ENCODE peak calls at places on chromosome X, in ten cellular contexts. One of them, this sample, is unnamed.

GRCh38 chrX:133402042-133402453 is 13.2 kb downstream of the GPC4 start:
- DNase-seq in progenitor cell of endocrine pancreas: no peak
- DNase-seq in HFF-Myc: no peak
- DNase-seq in astrocyte of the spinal cord: peak
- DNase-seq in GM06990: no peak
- DNase-seq in GM23338: no peak
- DNase-seq in HCT116: no peak
- DNase-seq in cardiac fibroblast: peak
- DNase-seq in fibroblast of villous mesenchyme: peak
- DNase-seq in nephron progenitor cell: no peak
- DNase-seq in this sample: no peak

GRCh38 chrX:137565921-137566745 is at the start of gene ZIC3:
- DNase-seq in progenitor cell of endocrine pancreas: peak
- DNase-seq in GM06990: no peak
- DNase-seq in astrocyte of the spinal cord: peak
- DNase-seq in fibroblast of villous mesenchyme: no peak
- DNase-seq in HFF-Myc: no peak
- DNase-seq in HCT116: no peak
- DNase-seq in nephron progenitor cell: peak
- DNase-seq in cardiac fibroblast: peak
- DNase-seq in GM23338: peak
- DNase-seq in this sample: peak

GRCh38 chrX:136823175-136823574 is 42.4 kb upstream of the ARHGEF6 start:
- DNase-seq in cardiac fibroblast: no peak
- DNase-seq in fibroblast of villous mesenchyme: no peak
- DNase-seq in HFF-Myc: no peak
- DNase-seq in GM06990: no peak
- DNase-seq in astrocyte of the spinal cord: peak
- DNase-seq in HCT116: no peak
- DNase-seq in GM23338: no peak
- DNase-seq in progenitor cell of endocrine pancreas: no peak
- DNase-seq in nephron progenitor cell: no peak
- DNase-seq in this sample: no peak

GRCh38 chrX:98231003-98231402 is 1347.3 kb downstream of the RPA4 start:
- DNase-seq in cardiac fibroblast: no peak
- DNase-seq in astrocyte of the spinal cord: no peak
- DNase-seq in fibroblast of villous mesenchyme: no peak
- DNase-seq in progenitor cell of endocrine pancreas: no peak
- DNase-seq in GM06990: no peak
- DNase-seq in nephron progenitor cell: no peak
- DNase-seq in HCT116: no peak
- DNase-seq in GM23338: no peak
- DNase-seq in HFF-Myc: no peak
- DNase-seq in this sample: no peak

GRCh38 chrX:83469551-83469950 is 38.5 kb upstream of the POU3F4 start:
- DNase-seq in astrocyte of the spinal cord: peak
- DNase-seq in progenitor cell of endocrine pancreas: no peak
- DNase-seq in nephron progenitor cell: peak
- DNase-seq in HFF-Myc: no peak
- DNase-seq in GM06990: no peak
- DNase-seq in GM23338: peak
- DNase-seq in fibroblast of villous mesenchyme: no peak
- DNase-seq in cardiac fibroblast: no peak
- DNase-seq in HCT116: no peak
- DNase-seq in this sample: peak

GRCh38 chrX:154529206-154529612 is 13.2 kb upstream of the FAM3A start:
- DNase-seq in progenitor cell of endocrine pancreas: no peak
- DNase-seq in astrocyte of the spinal cord: no peak
- DNase-seq in cardiac fibroblast: peak
- DNase-seq in fibroblast of villous mesenchyme: peak
- DNase-seq in HFF-Myc: no peak
- DNase-seq in GM06990: no peak
- DNase-seq in nephron progenitor cell: no peak
- DNase-seq in GM23338: no peak
- DNase-seq in HCT116: no peak
- DNase-seq in this sample: no peak

GRCh38 chrX:120090208-120090607 is 12.7 kb upstream of the RHOXF2B start:
- DNase-seq in GM06990: no peak
- DNase-seq in nephron progenitor cell: no peak
- DNase-seq in fibroblast of villous mesenchyme: no peak
- DNase-seq in GM23338: peak
- DNase-seq in HFF-Myc: no peak
- DNase-seq in astrocyte of the spinal cord: no peak
- DNase-seq in HCT116: no peak
- DNase-seq in progenitor cell of endocrine pancreas: no peak
- DNase-seq in cardiac fibroblast: no peak
- DNase-seq in this sample: no peak

GRCh38 chrX:44843318-44843702 is 511 bp upstream of the DUSP21 start:
- DNase-seq in nephron progenitor cell: no peak
- DNase-seq in GM23338: no peak
- DNase-seq in fibroblast of villous mesenchyme: no peak
- DNase-seq in progenitor cell of endocrine pancreas: no peak
- DNase-seq in GM06990: no peak
- DNase-seq in HFF-Myc: no peak
- DNase-seq in HCT116: no peak
- DNase-seq in astrocyte of the spinal cord: no peak
- DNase-seq in cardiac fibroblast: no peak
- DNase-seq in this sample: no peak

GRCh38 chrX:76555816-76556215 is 128.3 kb downstream of the MAGEE1 start:
- DNase-seq in progenitor cell of endocrine pancreas: no peak
- DNase-seq in nephron progenitor cell: peak
- DNase-seq in HCT116: peak
- DNase-seq in cardiac fibroblast: peak
- DNase-seq in HFF-Myc: no peak
- DNase-seq in fibroblast of villous mesenchyme: peak
- DNase-seq in GM06990: no peak
- DNase-seq in astrocyte of the spinal cord: peak
- DNase-seq in GM23338: peak
- DNase-seq in this sample: peak

GRCh38 chrX:25020391-25021131 is 4.8 kb upstream of the ARX start:
- DNase-seq in nephron progenitor cell: peak
- DNase-seq in GM06990: peak
- DNase-seq in progenitor cell of endocrine pancreas: peak
- DNase-seq in cardiac fibroblast: no peak
- DNase-seq in fibroblast of villous mesenchyme: no peak
- DNase-seq in astrocyte of the spinal cord: no peak
- DNase-seq in HCT116: no peak
- DNase-seq in GM23338: peak
- DNase-seq in HFF-Myc: no peak
- DNase-seq in this sample: peak

GRCh38 chrX:71579136-71579989 is 1.1 kb downstream of the GCNA start:
- DNase-seq in astrocyte of the spinal cord: no peak
- DNase-seq in cardiac fibroblast: no peak
- DNase-seq in HCT116: no peak
- DNase-seq in nephron progenitor cell: no peak
- DNase-seq in progenitor cell of endocrine pancreas: no peak
- DNase-seq in fibroblast of villous mesenchyme: no peak
- DNase-seq in HFF-Myc: no peak
- DNase-seq in GM23338: peak
- DNase-seq in GM06990: no peak
- DNase-seq in this sample: no peak

GRCh38 chrX:23919148-23919547 is 11.3 kb downstream of the CXorf58 start:
- DNase-seq in GM23338: no peak
- DNase-seq in HCT116: no peak
- DNase-seq in astrocyte of the spinal cord: no peak
- DNase-seq in GM06990: no peak
- DNase-seq in nephron progenitor cell: no peak
- DNase-seq in cardiac fibroblast: no peak
- DNase-seq in HFF-Myc: no peak
- DNase-seq in progenitor cell of endocrine pancreas: no peak
- DNase-seq in fibroblast of villous mesenchyme: no peak
- DNase-seq in this sample: no peak

DNA sequence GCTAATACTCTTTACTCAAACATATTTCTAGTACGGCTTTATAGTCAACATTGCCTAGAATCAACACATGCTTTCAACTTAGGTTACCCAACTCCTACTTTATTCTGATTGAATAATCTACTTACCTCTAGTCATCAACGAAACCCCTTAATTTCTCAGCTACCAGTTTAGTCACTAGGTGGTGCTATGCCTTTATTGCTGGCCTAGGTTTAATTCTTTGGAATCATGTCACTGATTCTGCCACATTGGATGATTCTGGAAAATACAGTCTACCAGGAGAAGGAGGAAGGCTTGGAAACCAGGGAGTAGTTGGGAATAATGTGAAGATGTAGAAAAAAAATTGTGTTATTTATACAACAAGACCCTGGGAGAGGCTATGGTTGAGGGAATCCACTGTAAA is 167.7 kb downstream of the DCAF12L2 start:
- DNase-seq in HFF-Myc: no peak
- DNase-seq in HCT116: no peak
- DNase-seq in fibroblast of villous mesenchyme: no peak
- DNase-seq in nephron progenitor cell: no peak
- DNase-seq in GM23338: peak
- DNase-seq in GM06990: no peak
- DNase-seq in progenitor cell of endocrine pancreas: no peak
- DNase-seq in astrocyte of the spinal cord: no peak
- DNase-seq in cardiac fibroblast: no peak
- DNase-seq in this sample: peak
- TF ChIP-seq CTCF in HFF-Myc: no peak
- TF ChIP-seq CTCF in HCT116: no peak
- TF ChIP-seq CTCF in fibroblast of villous mesenchyme: peak
- TF ChIP-seq CTCF in nephron progenitor cell: peak
- TF ChIP-seq CTCF in GM23338: peak
- TF ChIP-seq CTCF in GM06990: peak
- TF ChIP-seq CTCF in progenitor cell of endocrine pancreas: peak
- TF ChIP-seq CTCF in astrocyte of the spinal cord: no peak
- TF ChIP-seq CTCF in cardiac fibroblast: peak
- TF ChIP-seq CTCF in this sample: peak

DNA sequence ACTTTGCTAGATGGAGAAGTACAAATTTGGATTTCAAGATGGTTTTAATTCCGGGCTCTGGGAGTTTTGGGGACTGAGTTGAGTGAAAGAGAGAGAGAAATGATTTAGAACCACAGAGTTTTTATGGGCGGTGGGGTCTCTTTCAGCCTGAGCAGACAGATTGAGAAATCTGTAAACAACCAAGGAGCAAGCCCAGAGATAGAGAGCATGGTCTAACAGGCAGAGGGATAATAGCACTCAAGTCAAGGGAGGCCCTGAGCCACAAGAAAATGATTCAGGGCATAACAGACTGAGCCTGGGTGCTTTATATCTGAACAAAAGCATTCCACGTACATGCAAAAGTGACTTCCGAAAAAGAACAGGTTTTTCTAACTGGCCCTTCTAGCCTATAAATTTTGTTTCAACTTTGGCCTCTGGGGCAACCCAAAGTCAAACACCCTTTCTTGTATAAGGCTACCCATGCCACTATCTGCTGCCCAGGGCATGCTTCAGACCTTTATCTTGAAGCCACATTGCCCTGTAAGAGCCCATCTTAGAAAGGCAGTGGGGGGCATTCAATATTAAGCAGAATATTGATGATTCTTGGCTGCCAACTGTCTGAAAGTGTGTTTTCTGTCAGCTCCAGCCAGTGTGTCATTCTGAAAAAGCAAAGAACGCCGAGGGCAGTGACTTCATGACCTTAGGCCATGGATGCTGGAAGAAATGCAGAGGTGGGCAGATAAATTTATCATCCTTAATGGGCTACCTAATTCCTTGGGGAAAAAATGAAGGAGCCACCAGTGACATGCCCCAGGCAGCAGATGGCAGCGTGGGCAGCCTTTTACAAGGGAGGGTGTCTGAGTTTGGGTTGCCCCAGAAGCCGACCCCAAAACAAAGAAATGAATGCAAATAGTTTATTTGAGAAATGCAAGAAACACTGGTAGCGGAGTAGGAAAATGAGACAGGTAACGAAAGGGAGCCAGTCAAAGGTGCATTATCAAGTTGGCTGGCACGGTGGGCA is 637.6 kb downstream of the MID1IP1 start:
- DNase-seq in cardiac fibroblast: no peak
- DNase-seq in GM06990: no peak
- DNase-seq in astrocyte of the spinal cord: no peak
- DNase-seq in GM23338: peak
- DNase-seq in progenitor cell of endocrine pancreas: no peak
- DNase-seq in nephron progenitor cell: no peak
- DNase-seq in fibroblast of villous mesenchyme: no peak
- DNase-seq in HCT116: no peak
- DNase-seq in HFF-Myc: no peak
- DNase-seq in this sample: peak
- TF ChIP-seq CTCF in cardiac fibroblast: no peak
- TF ChIP-seq CTCF in GM06990: no peak
- TF ChIP-seq CTCF in astrocyte of the spinal cord: no peak
- TF ChIP-seq CTCF in GM23338: peak
- TF ChIP-seq CTCF in progenitor cell of endocrine pancreas: peak
- TF ChIP-seq CTCF in nephron progenitor cell: no peak
- TF ChIP-seq CTCF in fibroblast of villous mesenchyme: no peak
- TF ChIP-seq CTCF in HCT116: no peak
- TF ChIP-seq CTCF in HFF-Myc: peak
- TF ChIP-seq CTCF in this sample: no peak

GRCh38 chrX:47648376-47648775 is 2.0 kb downstream of the ELK1 start:
- DNase-seq in HCT116: no peak
- DNase-seq in HFF-Myc: no peak
- DNase-seq in cardiac fibroblast: no peak
- DNase-seq in fibroblast of villous mesenchyme: peak
- DNase-seq in nephron progenitor cell: no peak
- DNase-seq in astrocyte of the spinal cord: peak
- DNase-seq in GM06990: no peak
- DNase-seq in progenitor cell of endocrine pancreas: no peak
- DNase-seq in GM23338: no peak
- DNase-seq in this sample: no peak

GRCh38 chrX:47646636-47647035 is 3.7 kb downstream of the ELK1 start:
- DNase-seq in cardiac fibroblast: no peak
- DNase-seq in HCT116: no peak
- DNase-seq in GM23338: no peak
- DNase-seq in HFF-Myc: no peak
- DNase-seq in GM06990: no peak
- DNase-seq in fibroblast of villous mesenchyme: no peak
- DNase-seq in nephron progenitor cell: no peak
- DNase-seq in astrocyte of the spinal cord: no peak
- DNase-seq in progenitor cell of endocrine pancreas: no peak
- DNase-seq in this sample: no peak

GRCh38 chrX:47644557-47645091 is 5.7 kb downstream of the ELK1 start:
- DNase-seq in cardiac fibroblast: peak
- DNase-seq in HFF-Myc: no peak
- DNase-seq in GM23338: peak
- DNase-seq in nephron progenitor cell: peak
- DNase-seq in fibroblast of villous mesenchyme: peak
- DNase-seq in astrocyte of the spinal cord: no peak
- DNase-seq in progenitor cell of endocrine pancreas: no peak
- DNase-seq in HCT116: no peak
- DNase-seq in GM06990: no peak
- DNase-seq in this sample: no peak

GRCh38 chrX:47645530-47645929 is 4.8 kb downstream of the ELK1 start:
- DNase-seq in progenitor cell of endocrine pancreas: no peak
- DNase-seq in GM06990: no peak
- DNase-seq in GM23338: no peak
- DNase-seq in HCT116: no peak
- DNase-seq in nephron progenitor cell: no peak
- DNase-seq in HFF-Myc: no peak
- DNase-seq in fibroblast of villous mesenchyme: peak
- DNase-seq in astrocyte of the spinal cord: no peak
- DNase-seq in cardiac fibroblast: no peak
- DNase-seq in this sample: no peak

GRCh38 chrX:47643926-47644325 is 6.4 kb downstream of the ELK1 start:
- DNase-seq in nephron progenitor cell: no peak
- DNase-seq in HFF-Myc: no peak
- DNase-seq in cardiac fibroblast: peak
- DNase-seq in astrocyte of the spinal cord: no peak
- DNase-seq in GM06990: no peak
- DNase-seq in fibroblast of villous mesenchyme: peak
- DNase-seq in GM23338: no peak
- DNase-seq in progenitor cell of endocrine pancreas: no peak
- DNase-seq in HCT116: no peak
- DNase-seq in this sample: no peak
- TF ChIP-seq CTCF in nephron progenitor cell: no peak
- TF ChIP-seq CTCF in HFF-Myc: no peak
- TF ChIP-seq CTCF in cardiac fibroblast: peak
- TF ChIP-seq CTCF in astrocyte of the spinal cord: peak
- TF ChIP-seq CTCF in GM06990: peak
- TF ChIP-seq CTCF in fibroblast of villous mesenchyme: peak
- TF ChIP-seq CTCF in GM23338: peak
- TF ChIP-seq CTCF in progenitor cell of endocrine pancreas: peak
- TF ChIP-seq CTCF in HCT116: peak
- TF ChIP-seq CTCF in this sample: peak

GRCh38 chrX:111164728-111165127 is 68.7 kb downstream of the PAK3 start:
- DNase-seq in GM23338: peak
- DNase-seq in GM06990: no peak
- DNase-seq in fibroblast of villous mesenchyme: peak
- DNase-seq in HCT116: no peak
- DNase-seq in progenitor cell of endocrine pancreas: no peak
- DNase-seq in cardiac fibroblast: peak
- DNase-seq in astrocyte of the spinal cord: no peak
- DNase-seq in HFF-Myc: no peak
- DNase-seq in nephron progenitor cell: no peak
- DNase-seq in this sample: peak
- TF ChIP-seq CTCF in GM23338: peak
- TF ChIP-seq CTCF in GM06990: peak
- TF ChIP-seq CTCF in fibroblast of villous mesenchyme: peak
- TF ChIP-seq CTCF in HCT116: peak
- TF ChIP-seq CTCF in progenitor cell of endocrine pancreas: peak
- TF ChIP-seq CTCF in cardiac fibroblast: no peak
- TF ChIP-seq CTCF in astrocyte of the spinal cord: peak
- TF ChIP-seq CTCF in HFF-Myc: no peak
- TF ChIP-seq CTCF in nephron progenitor cell: peak
- TF ChIP-seq CTCF in this sample: no peak

This sample was measured in endothelial cell.